ENCODE peak calls at places on chromosomes 12 and 14, in seven cellular contexts. E is transverse colon, K is stomach, S is A673, R is sigmoid colon, Z is Peyer's patch, M is tibial nerve. B is an unnamed sample.

GRCh38 chr14:63435838-63436237 is 107.3 kb downstream of the PPP2R5E start:
- DNase-seq in E (peak; percentile 57), K (peak; percentile 72), S (no peak), R (peak; percentile 94), Z (no peak), M (peak; percentile 35), B (peak; percentile 86)

GRCh38 chr12:43884683-43885410 is 49.0 kb downstream of the TMEM117 start:
- DNase-seq in E (no peak), K (no peak), S (no peak), R (no peak), Z (no peak), M (peak; percentile 41), B (no peak)

GRCh38 chr12:66662179-66662578 is 16.7 kb downstream of the GRIP1 start:
- DNase-seq in E (no peak), K (no peak), S (no peak), R (no peak), Z (no peak), M (no peak), B (no peak)

GRCh38 chr12:105301696-105302095 is 28.8 kb upstream of the C12orf75 start:
- DNase-seq in E (no peak), K (no peak), S (no peak), R (no peak), Z (no peak), M (no peak), B (no peak)

GRCh38 chr12:63826002-63826585 is 18.4 kb upstream of the SRGAP1 start:
- DNase-seq in E (no peak), K (no peak), S (peak; percentile 73), R (no peak), Z (no peak), M (no peak), B (peak; percentile 89)

GRCh38 chr14:72824051-72824450 is 69.8 kb downstream of the DPF3 start:
- DNase-seq in E (no peak), K (no peak), S (no peak), R (no peak), Z (no peak), M (no peak), B (no peak)

GRCh38 chr12:49231881-49232650 is 32.8 kb upstream of the TUBA1C start:
- DNase-seq in E (no peak), K (no peak), S (peak; percentile 28), R (no peak), Z (no peak), M (no peak), B (no peak)

GRCh38 chr14:56498112-56498511 is 81.5 kb upstream of the TMEM260 start:
- DNase-seq in E (no peak), K (no peak), S (no peak), R (no peak), Z (no peak), M (no peak), B (no peak)

GRCh38 chr14:86321151-86321550 is 791.2 kb downstream of the FLRT2 start:
- DNase-seq in E (no peak), K (no peak), S (peak; percentile 59), R (no peak), Z (no peak), M (no peak), B (peak; percentile 39)

GRCh38 chr12:104132351-104132956 is 5.6 kb downstream of the NFYB start:
- DNase-seq in E (no peak), K (no peak), S (no peak), R (no peak), Z (no peak), M (no peak), B (no peak)

GRCh38 chr14:20857630-20858261 is 33.4 kb upstream of the RNASE3 start:
- DNase-seq in E (peak; percentile 71), K (peak; percentile 77), S (peak; percentile 67), R (peak; percentile 84), Z (peak; percentile 77), M (peak; percentile 42), B (peak; percentile 83)

GRCh38 chr14:82422186-82422585 is 888.5 kb upstream of the SEL1L start:
- DNase-seq in E (no peak), K (no peak), S (no peak), R (no peak), Z (no peak), M (no peak), B (no peak)

GRCh38 chr12:54624316-54625279 is 10.1 kb downstream of the LACRT start:
- DNase-seq in E (no peak), K (no peak), S (peak; percentile 92), R (no peak), Z (no peak), M (no peak), B (no peak)

GRCh38 chr14:41986726-41987125 is 380.1 kb downstream of the LRFN5 start:
- DNase-seq in E (no peak), K (no peak), S (peak; percentile 45), R (no peak), Z (no peak), M (no peak), B (no peak)

GRCh38 chr12:4871514-4871913 is 38.2 kb upstream of the KCNA1 start:
- DNase-seq in E (no peak), K (no peak), S (no peak), R (no peak), Z (no peak), M (no peak), B (no peak)

GRCh38 chr12:14883663-14884062 is 2.0 kb downstream of the MGP start:
- DNase-seq in E (no peak), K (no peak), S (no peak), R (no peak), Z (no peak), M (no peak), B (no peak)

GRCh38 chr12:122732170-122732569 is 1.5 kb upstream of the HCAR1 start:
- DNase-seq in E (no peak), K (no peak), S (no peak), R (no peak), Z (no peak), M (no peak), B (no peak)

GRCh38 chr14:61387076-61387475 is 65.7 kb downstream of the PRKCH start:
- DNase-seq in E (no peak), K (no peak), S (no peak), R (no peak), Z (no peak), M (no peak), B (no peak)

GRCh38 chr12:115103884-115104883 is 420.2 kb upstream of the TBX3 start:
- DNase-seq in E (no peak), K (no peak), S (no peak), R (no peak), Z (no peak), M (no peak), B (no peak)

GRCh38 chr14:83416476-83416875 is 1882.8 kb upstream of the SEL1L start:
- DNase-seq in E (no peak), K (no peak), S (no peak), R (no peak), Z (no peak), M (no peak), B (no peak)

GRCh38 chr12:81022531-81022930 is 55.3 kb upstream of the ACSS3 start:
- DNase-seq in E (no peak), K (no peak), S (no peak), R (no peak), Z (no peak), M (no peak), B (no peak)

GRCh38 chr12:1122803-1123202 is 131.8 kb downstream of the ERC1 start:
- DNase-seq in E (no peak), K (no peak), S (peak; percentile 73), R (no peak), Z (no peak), M (no peak), B (no peak)

GRCh38 chr12:4996714-4997113 is 47.0 kb upstream of the KCNA5 start:
- DNase-seq in E (no peak), K (no peak), S (no peak), R (no peak), Z (no peak), M (no peak), B (no peak)

GRCh38 chr12:29640589-29641345 is 143.0 kb downstream of the TMTC1 start:
- DNase-seq in E (no peak), K (no peak), S (no peak), R (no peak), Z (peak; percentile 65), M (no peak), B (peak; percentile 41)

GRCh38 chr12:29644536-29645162 is 139.1 kb downstream of the TMTC1 start:
- DNase-seq in E (no peak), K (no peak), S (no peak), R (no peak), Z (no peak), M (no peak), B (no peak)

GRCh38 chr12:29638528-29638927 is 141.0 kb upstream of the OVCH1 start:
- DNase-seq in E (no peak), K (no peak), S (no peak), R (no peak), Z (no peak), M (no peak), B (no peak)

GRCh38 chr12:29634057-29634456 is 136.6 kb upstream of the OVCH1 start:
- DNase-seq in E (no peak), K (no peak), S (no peak), R (no peak), Z (no peak), M (no peak), B (peak; percentile 36)

GRCh38 chr12:29639893-29640495 is 142.5 kb upstream of the OVCH1 start:
- DNase-seq in E (no peak), K (no peak), S (no peak), R (no peak), Z (no peak), M (no peak), B (no peak)
- H3K4me3 ChIP-seq in E (no peak overlapping the region), K (no peak overlapping the region), S (no peak overlapping the region), R (no peak overlapping the region), Z (no peak overlapping the region), M (no peak overlapping the region), B (peak overlapping the region; percentile 66)

DNA sequence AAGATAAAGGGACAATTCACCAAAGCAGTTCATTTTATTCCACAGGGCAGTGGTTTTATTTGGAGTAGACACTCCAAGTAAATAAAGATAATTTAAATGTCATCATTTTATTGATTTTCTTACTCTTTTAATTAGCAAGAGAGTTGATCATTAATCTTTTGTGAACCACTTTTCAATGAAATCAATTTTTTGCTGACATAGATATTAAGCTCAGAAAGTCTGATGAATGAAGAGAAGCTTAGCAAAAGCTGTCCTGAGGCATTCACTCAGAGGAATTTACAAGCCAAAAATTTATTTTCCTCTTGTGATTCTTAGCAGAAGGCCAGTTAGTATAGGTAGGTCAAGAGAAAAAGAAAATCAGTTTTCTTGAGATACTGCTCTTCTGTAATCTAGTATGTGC is 618.0 kb downstream of the CCER1 start:
- DNase-seq in E (no peak), K (no peak), S (no peak), R (no peak), Z (no peak), M (no peak), B (no peak)
- H3K27me3 ChIP-seq in E (no peaks in the 10 kb centered on the region), K (peaks cover 4% of the 10 kb centered on the region), S (no peaks in the 10 kb centered on the region), R (no peaks in the 10 kb centered on the region), Z (no peaks in the 10 kb centered on the region), M (no peaks in the 10 kb centered on the region), B (no peaks in the 10 kb centered on the region)

GRCh38 chr14:37894463-37894862 is 299.0 kb downstream of the TTC6 start:
- DNase-seq in E (no peak), K (no peak), S (no peak), R (no peak), Z (no peak), M (no peak), B (no peak)
- H3K4me3 ChIP-seq in E (no peak overlapping the region), K (no peak overlapping the region), S (no peak overlapping the region), R (no peak overlapping the region), Z (no peak overlapping the region), M (no peak overlapping the region), B (no peak overlapping the region)

DNA sequence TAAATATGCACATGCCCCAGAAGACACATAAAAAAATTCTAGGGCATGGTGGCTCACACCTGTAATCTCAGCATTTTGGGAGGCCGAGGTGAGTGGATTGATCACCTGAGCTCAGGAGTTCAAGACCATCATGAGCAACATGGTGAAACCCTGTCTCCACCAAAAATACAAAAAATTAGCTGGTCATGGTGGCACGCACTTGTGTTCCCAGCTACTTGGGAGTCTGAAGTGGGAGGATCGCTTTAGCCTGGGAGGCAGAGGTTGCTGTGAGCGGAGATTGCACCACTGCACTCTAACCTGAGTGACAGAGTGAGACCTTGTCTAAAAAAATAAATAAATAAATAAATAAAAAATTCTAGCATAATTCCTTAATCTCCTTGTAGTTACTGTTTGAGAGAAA is 3.9 kb downstream of the CD69 start:
- DNase-seq in E (no peak), K (no peak), S (no peak), R (no peak), Z (no peak), M (no peak), B (no peak)
- H3K27me3 ChIP-seq in E (no peaks in the 10 kb centered on the region), K (peaks cover 3% of the 10 kb centered on the region), S (no peaks in the 10 kb centered on the region), R (no peaks in the 10 kb centered on the region), Z (no peaks in the 10 kb centered on the region), M (no peaks in the 10 kb centered on the region), B (no peaks in the 10 kb centered on the region)